ENCODE peak calls at places on chromosome 18, in four cellular contexts. One of them, this sample, is unnamed.

GRCh38 chr18:76573325-76574025 is 78.4 kb upstream of the ZNF516 start:
- DNase-seq in T-helper 17 cell: no peak
- DNase-seq in stimulated activated CD8-positive, alpha-beta memory T cell treated with anti-CD3 and anti-CD28 coated beads, Interleukin-15, amount 100 ng/mL, for 24 hours: no peak
- DNase-seq in GM03348: peak
- DNase-seq in this sample: no peak

GRCh38 chr18:5630057-5630765 is 86.4 kb upstream of the EPB41L3 start:
- DNase-seq in stimulated activated CD8-positive, alpha-beta memory T cell treated with anti-CD3 and anti-CD28 coated beads, Interleukin-15, amount 100 ng/mL, for 24 hours: no peak
- DNase-seq in GM03348: peak
- DNase-seq in T-helper 17 cell: no peak
- DNase-seq in this sample: no peak

GRCh38 chr18:23071285-23071684 is 64.0 kb upstream of the CABLES1 start:
- DNase-seq in T-helper 17 cell: peak
- DNase-seq in stimulated activated CD8-positive, alpha-beta memory T cell treated with anti-CD3 and anti-CD28 coated beads, Interleukin-15, amount 100 ng/mL, for 24 hours: peak
- DNase-seq in GM03348: peak
- DNase-seq in this sample: peak

GRCh38 chr18:69725009-69725408 is 222.7 kb downstream of the CD226 start:
- DNase-seq in stimulated activated CD8-positive, alpha-beta memory T cell treated with anti-CD3 and anti-CD28 coated beads, Interleukin-15, amount 100 ng/mL, for 24 hours: no peak
- DNase-seq in T-helper 17 cell: no peak
- DNase-seq in GM03348: no peak
- DNase-seq in this sample: no peak

GRCh38 chr18:76610933-76611749 is 116.1 kb upstream of the ZNF516 start:
- DNase-seq in stimulated activated CD8-positive, alpha-beta memory T cell treated with anti-CD3 and anti-CD28 coated beads, Interleukin-15, amount 100 ng/mL, for 24 hours: no peak
- DNase-seq in GM03348: no peak
- DNase-seq in T-helper 17 cell: no peak
- DNase-seq in this sample: no peak

GRCh38 chr18:49486617-49486958 is 446 bp downstream of the C18orf32 start:
- DNase-seq in stimulated activated CD8-positive, alpha-beta memory T cell treated with anti-CD3 and anti-CD28 coated beads, Interleukin-15, amount 100 ng/mL, for 24 hours: no peak
- DNase-seq in GM03348: peak
- DNase-seq in T-helper 17 cell: no peak
- DNase-seq in this sample: no peak

GRCh38 chr18:34591920-34592444 is 118.1 kb upstream of the DTNA start:
- DNase-seq in GM03348: no peak
- DNase-seq in T-helper 17 cell: no peak
- DNase-seq in stimulated activated CD8-positive, alpha-beta memory T cell treated with anti-CD3 and anti-CD28 coated beads, Interleukin-15, amount 100 ng/mL, for 24 hours: no peak
- DNase-seq in this sample: no peak

GRCh38 chr18:32919799-32920198 is 147.0 kb upstream of the KLHL14 start:
- DNase-seq in T-helper 17 cell: no peak
- DNase-seq in GM03348: no peak
- DNase-seq in stimulated activated CD8-positive, alpha-beta memory T cell treated with anti-CD3 and anti-CD28 coated beads, Interleukin-15, amount 100 ng/mL, for 24 hours: no peak
- DNase-seq in this sample: no peak

GRCh38 chr18:58965930-58966662 is 101.4 kb downstream of the ZNF532 start:
- DNase-seq in stimulated activated CD8-positive, alpha-beta memory T cell treated with anti-CD3 and anti-CD28 coated beads, Interleukin-15, amount 100 ng/mL, for 24 hours: no peak
- DNase-seq in GM03348: no peak
- DNase-seq in T-helper 17 cell: no peak
- DNase-seq in this sample: no peak

GRCh38 chr18:42854558-42854957 is 260.9 kb downstream of the RIT2 start:
- DNase-seq in GM03348: no peak
- DNase-seq in T-helper 17 cell: no peak
- DNase-seq in stimulated activated CD8-positive, alpha-beta memory T cell treated with anti-CD3 and anti-CD28 coated beads, Interleukin-15, amount 100 ng/mL, for 24 hours: no peak
- DNase-seq in this sample: no peak

GRCh38 chr18:78151948-78152725 is 827.5 kb upstream of the SALL3 start:
- DNase-seq in GM03348: no peak
- DNase-seq in T-helper 17 cell: no peak
- DNase-seq in stimulated activated CD8-positive, alpha-beta memory T cell treated with anti-CD3 and anti-CD28 coated beads, Interleukin-15, amount 100 ng/mL, for 24 hours: no peak
- DNase-seq in this sample: no peak

GRCh38 chr18:77700051-77700450 is 450.4 kb downstream of the GALR1 start:
- DNase-seq in T-helper 17 cell: no peak
- DNase-seq in stimulated activated CD8-positive, alpha-beta memory T cell treated with anti-CD3 and anti-CD28 coated beads, Interleukin-15, amount 100 ng/mL, for 24 hours: no peak
- DNase-seq in GM03348: no peak
- DNase-seq in this sample: no peak

GRCh38 chr18:3604626-3605408 is 154.8 kb downstream of the TGIF1 start:
- DNase-seq in GM03348: peak
- DNase-seq in stimulated activated CD8-positive, alpha-beta memory T cell treated with anti-CD3 and anti-CD28 coated beads, Interleukin-15, amount 100 ng/mL, for 24 hours: no peak
- DNase-seq in T-helper 17 cell: no peak
- DNase-seq in this sample: no peak

GRCh38 chr18:30439174-30439573 is 603.4 kb downstream of the DSC3 start:
- DNase-seq in T-helper 17 cell: no peak
- DNase-seq in GM03348: no peak
- DNase-seq in stimulated activated CD8-positive, alpha-beta memory T cell treated with anti-CD3 and anti-CD28 coated beads, Interleukin-15, amount 100 ng/mL, for 24 hours: no peak
- DNase-seq in this sample: no peak

GRCh38 chr18:48866028-48866733 is 84.6 kb downstream of the SMAD7 start:
- DNase-seq in GM03348: peak
- DNase-seq in stimulated activated CD8-positive, alpha-beta memory T cell treated with anti-CD3 and anti-CD28 coated beads, Interleukin-15, amount 100 ng/mL, for 24 hours: no peak
- DNase-seq in T-helper 17 cell: no peak
- DNase-seq in this sample: no peak

GRCh38 chr18:32760391-32760790 is 12.4 kb downstream of the KLHL14 start:
- DNase-seq in stimulated activated CD8-positive, alpha-beta memory T cell treated with anti-CD3 and anti-CD28 coated beads, Interleukin-15, amount 100 ng/mL, for 24 hours: no peak
- DNase-seq in GM03348: no peak
- DNase-seq in T-helper 17 cell: no peak
- DNase-seq in this sample: no peak

GRCh38 chr18:80147037-80147417 is 38.0 kb downstream of the ADNP2 start:
- DNase-seq in GM03348: no peak
- DNase-seq in T-helper 17 cell: no peak
- DNase-seq in stimulated activated CD8-positive, alpha-beta memory T cell treated with anti-CD3 and anti-CD28 coated beads, Interleukin-15, amount 100 ng/mL, for 24 hours: no peak
- DNase-seq in this sample: no peak

GRCh38 chr18:49041677-49042570 is 91.2 kb upstream of the SMAD7 start:
- DNase-seq in stimulated activated CD8-positive, alpha-beta memory T cell treated with anti-CD3 and anti-CD28 coated beads, Interleukin-15, amount 100 ng/mL, for 24 hours: no peak
- DNase-seq in GM03348: peak
- DNase-seq in T-helper 17 cell: no peak
- DNase-seq in this sample: peak

GRCh38 chr18:23994361-23994902 is 20.1 kb upstream of the TTC39C start:
- DNase-seq in T-helper 17 cell: no peak
- DNase-seq in stimulated activated CD8-positive, alpha-beta memory T cell treated with anti-CD3 and anti-CD28 coated beads, Interleukin-15, amount 100 ng/mL, for 24 hours: no peak
- DNase-seq in GM03348: peak
- DNase-seq in this sample: no peak

GRCh38 chr18:57683470-57683869 is 61.8 kb upstream of the NARS1 start:
- DNase-seq in stimulated activated CD8-positive, alpha-beta memory T cell treated with anti-CD3 and anti-CD28 coated beads, Interleukin-15, amount 100 ng/mL, for 24 hours: no peak
- DNase-seq in T-helper 17 cell: no peak
- DNase-seq in GM03348: no peak
- DNase-seq in this sample: no peak

GRCh38 chr18:79596451-79597175 is 83.0 kb upstream of the CTDP1 start:
- DNase-seq in T-helper 17 cell: no peak
- DNase-seq in GM03348: no peak
- DNase-seq in stimulated activated CD8-positive, alpha-beta memory T cell treated with anti-CD3 and anti-CD28 coated beads, Interleukin-15, amount 100 ng/mL, for 24 hours: no peak
- DNase-seq in this sample: no peak

GRCh38 chr18:43587538-43588153 is 310.4 kb upstream of the SYT4 start:
- DNase-seq in GM03348: peak
- DNase-seq in stimulated activated CD8-positive, alpha-beta memory T cell treated with anti-CD3 and anti-CD28 coated beads, Interleukin-15, amount 100 ng/mL, for 24 hours: no peak
- DNase-seq in T-helper 17 cell: no peak
- DNase-seq in this sample: no peak

GRCh38 chr18:72544092-72544886 is at the start of gene CBLN2:
- DNase-seq in GM03348: peak
- DNase-seq in T-helper 17 cell: no peak
- DNase-seq in stimulated activated CD8-positive, alpha-beta memory T cell treated with anti-CD3 and anti-CD28 coated beads, Interleukin-15, amount 100 ng/mL, for 24 hours: no peak
- DNase-seq in this sample: no peak

GRCh38 chr18:65093341-65093740 is 657.5 kb upstream of the CDH7 start:
- DNase-seq in T-helper 17 cell: no peak
- DNase-seq in stimulated activated CD8-positive, alpha-beta memory T cell treated with anti-CD3 and anti-CD28 coated beads, Interleukin-15, amount 100 ng/mL, for 24 hours: no peak
- DNase-seq in GM03348: no peak
- DNase-seq in this sample: no peak

GRCh38 chr18:79884963-79885728 is 66.3 kb downstream of the SLC66A2 start:
- DNase-seq in T-helper 17 cell: no peak
- DNase-seq in stimulated activated CD8-positive, alpha-beta memory T cell treated with anti-CD3 and anti-CD28 coated beads, Interleukin-15, amount 100 ng/mL, for 24 hours: no peak
- DNase-seq in GM03348: no peak
- DNase-seq in this sample: no peak

GRCh38 chr18:79784965-79785770 is 12.6 kb upstream of the KCNG2 start:
- DNase-seq in GM03348: no peak
- DNase-seq in T-helper 17 cell: no peak
- DNase-seq in stimulated activated CD8-positive, alpha-beta memory T cell treated with anti-CD3 and anti-CD28 coated beads, Interleukin-15, amount 100 ng/mL, for 24 hours: no peak
- DNase-seq in this sample: no peak

GRCh38 chr18:398866-399637 is 101.4 kb downstream of the COLEC12 start:
- DNase-seq in stimulated activated CD8-positive, alpha-beta memory T cell treated with anti-CD3 and anti-CD28 coated beads, Interleukin-15, amount 100 ng/mL, for 24 hours: no peak
- DNase-seq in GM03348: peak
- DNase-seq in T-helper 17 cell: no peak
- DNase-seq in this sample: no peak

GRCh38 chr18:61322265-61322873 is 10.9 kb upstream of the CDH20 start:
- DNase-seq in GM03348: peak
- DNase-seq in T-helper 17 cell: no peak
- DNase-seq in stimulated activated CD8-positive, alpha-beta memory T cell treated with anti-CD3 and anti-CD28 coated beads, Interleukin-15, amount 100 ng/mL, for 24 hours: no peak
- DNase-seq in this sample: no peak

GRCh38 chr18:49170925-49171509 is 220.3 kb upstream of the SMAD7 start:
- DNase-seq in stimulated activated CD8-positive, alpha-beta memory T cell treated with anti-CD3 and anti-CD28 coated beads, Interleukin-15, amount 100 ng/mL, for 24 hours: no peak
- DNase-seq in T-helper 17 cell: no peak
- DNase-seq in GM03348: no peak
- DNase-seq in this sample: no peak

GRCh38 chr18:70469916-70470315 is 181.1 kb downstream of the SOCS6 start:
- DNase-seq in GM03348: no peak
- DNase-seq in T-helper 17 cell: no peak
- DNase-seq in stimulated activated CD8-positive, alpha-beta memory T cell treated with anti-CD3 and anti-CD28 coated beads, Interleukin-15, amount 100 ng/mL, for 24 hours: no peak
- DNase-seq in this sample: no peak

GRCh38 chr18:23703057-23703986 is 14.1 kb downstream of the LAMA3 start:
- DNase-seq in GM03348: peak
- DNase-seq in stimulated activated CD8-positive, alpha-beta memory T cell treated with anti-CD3 and anti-CD28 coated beads, Interleukin-15, amount 100 ng/mL, for 24 hours: no peak
- DNase-seq in T-helper 17 cell: no peak
- DNase-seq in this sample: no peak